ENCODE peak calls at places on chromosomes 13 and 19, in four cellular contexts. R is NCI-H1092 treated with DMSO at 0.1 percent for 48 hours, G is GDM1, F is tibial nerve. D is an unnamed sample.

GRCh38 chr13:59047546-59047945 is 1116.2 kb downstream of the DIAPH3 start:
- DNase-seq in R (no peak), G (no peak), F (no peak), D (no peak)

GRCh38 chr13:74061939-74062595 is 72.1 kb downstream of the KLF12 start:
- DNase-seq in R (no peak), G (no peak), F (peak; percentile 22), D (no peak)

GRCh38 chr19:10227215-10227971 is 3.7 kb downstream of the S1PR2 start:
- DNase-seq in R (no peak), G (no peak), F (peak; percentile 50), D (peak; percentile 68)

GRCh38 chr13:50198508-50198907 is 183.3 kb downstream of the KCNRG start:
- DNase-seq in R (no peak), G (no peak), F (peak; percentile 19), D (no peak)

GRCh38 chr19:39133431-39134270 is 8.1 kb downstream of the PAK4 start:
- DNase-seq in R (no peak), G (no peak), F (no peak), D (no peak)

GRCh38 chr19:39356647-39357046 is 14.4 kb downstream of the SAMD4B start:
- DNase-seq in R (no peak), G (no peak), F (no peak), D (no peak)

GRCh38 chr13:24313449-24313848 is 4.1 kb downstream of the C1QTNF9 start:
- DNase-seq in R (no peak), G (no peak), F (no peak), D (no peak)

GRCh38 chr19:44839272-44839671 is 6.8 kb upstream of the NECTIN2 start:
- DNase-seq in R (no peak), G (no peak), F (no peak), D (no peak)

GRCh38 chr19:38617764-38618589 is at the start of gene MAP4K1:
- DNase-seq in R (no peak), G (peak; percentile 55), F (no peak), D (peak; percentile 67)

GRCh38 chr19:16327911-16328823 is 3.5 kb downstream of the KLF2 start:
- DNase-seq in R (no peak), G (peak; percentile 63), F (peak; percentile 92), D (peak; percentile 93)

GRCh38 chr19:6687117-6687516 is 17.2 kb upstream of the TNFSF14 start:
- DNase-seq in R (no peak), G (no peak), F (no peak), D (no peak)

GRCh38 chr19:18541992-18542935 is 1.1 kb downstream of the FKBP8 start:
- DNase-seq in R (no peak), G (no peak), F (no peak), D (no peak)